ENCODE peak calls at places on chromosomes 13 and 19, in eight cellular contexts. I is AG09319; S is naive thymus-derived CD8-positive, alpha-beta T cell; X is B cell; O is stimulated activated CD8-positive, alpha-beta memory T cell treated with anti-CD3 and anti-CD28 coated beads, Interleukin-4, amount 100 ng/mL, for 4 hours; M is epithelial cell of esophagus; Q is EL; Y is A172. H is an unnamed sample.

GRCh38 chr13:45545686-45546409 is 69.7 kb downstream of the ERICH6B start:
- DNase-seq in I (no peak), S (no peak), X (no peak), O (no peak), M (no peak), Q (no peak), Y (no peak), H (no peak)

GRCh38 chr13:100297413-100297812 is 208.5 kb downstream of the PCCA start:
- DNase-seq in I (no peak), S (no peak), X (no peak), O (no peak), M (no peak), Q (no peak), Y (no peak), H (no peak)

GRCh38 chr13:21638319-21639282 is 32.3 kb upstream of the FGF9 start:
- DNase-seq in I (no peak), S (no peak), X (peak), O (no peak), M (peak), Q (peak), Y (peak), H (peak)

GRCh38 chr19:55692681-55693081 is 17.7 kb downstream of the EPN1 start:
- DNase-seq in I (no peak), S (no peak), X (no peak), O (no peak), M (no peak), Q (no peak), Y (no peak), H (no peak)

GRCh38 chr19:51131780-51132680 is 7.3 kb downstream of the SIGLEC9 start:
- DNase-seq in I (no peak), S (no peak), X (no peak), O (peak), M (no peak), Q (no peak), Y (no peak), H (no peak)

GRCh38 chr19:44749994-44750393 is 1.5 kb downstream of the BCL3 start:
- DNase-seq in I (no peak), S (no peak), X (peak), O (no peak), M (no peak), Q (no peak), Y (no peak), H (no peak)

GRCh38 chr13:22130254-22130653 is 459.4 kb downstream of the FGF9 start:
- DNase-seq in I (no peak), S (no peak), X (no peak), O (no peak), M (no peak), Q (no peak), Y (no peak), H (no peak)

GRCh38 chr19:53532362-53532761 is 5.6 kb upstream of the ZNF331 start:
- DNase-seq in I (no peak), S (no peak), X (no peak), O (no peak), M (no peak), Q (no peak), Y (no peak), H (no peak)

GRCh38 chr13:93364166-93364565 is 137.6 kb downstream of the GPC6 start:
- DNase-seq in I (no peak), S (no peak), X (no peak), O (no peak), M (peak), Q (peak), Y (peak), H (no peak)

GRCh38 chr19:37991176-37991835 is 84.3 kb downstream of the SIPA1L3 start:
- DNase-seq in I (no peak), S (no peak), X (no peak), O (no peak), M (no peak), Q (no peak), Y (no peak), H (no peak)

GRCh38 chr13:106114981-106115554 is 420.4 kb downstream of the EFNB2 start:
- DNase-seq in I (no peak), S (no peak), X (no peak), O (no peak), M (no peak), Q (peak), Y (no peak), H (no peak)

GRCh38 chr19:41323023-41323422 is 13.1 kb downstream of the CCDC97 start:
- DNase-seq in I (no peak), S (no peak), X (no peak), O (no peak), M (no peak), Q (peak), Y (peak), H (no peak)

GRCh38 chr13:76600086-76600485 is 286.1 kb downstream of the KCTD12 start:
- DNase-seq in I (no peak), S (no peak), X (no peak), O (no peak), M (no peak), Q (no peak), Y (no peak), H (no peak)

GRCh38 chr13:30619731-30620130 is 2.0 kb downstream of the USPL1 start:
- DNase-seq in I (no peak), S (no peak), X (no peak), O (no peak), M (no peak), Q (no peak), Y (no peak), H (no peak)

GRCh38 chr19:31378404-31378803 is 29.2 kb upstream of the TSHZ3 start:
- DNase-seq in I (peak), S (no peak), X (no peak), O (no peak), M (peak), Q (peak), Y (peak), H (no peak)

GRCh38 chr19:6357995-6358394 is 3.3 kb upstream of the CLPP start:
- DNase-seq in I (no peak), S (no peak), X (no peak), O (no peak), M (peak), Q (no peak), Y (no peak), H (no peak)

GRCh38 chr19:5128932-5129389 is 160.0 kb downstream of the KDM4B start:
- DNase-seq in I (no peak), S (no peak), X (peak), O (no peak), M (no peak), Q (no peak), Y (peak), H (no peak)

GRCh38 chr19:35342430-35342829 is 5.3 kb upstream of the FFAR1 start:
- DNase-seq in I (no peak), S (no peak), X (no peak), O (no peak), M (no peak), Q (no peak), Y (no peak), H (no peak)

GRCh38 chr13:46648166-46648607 is 95.2 kb downstream of the LRCH1 start:
- DNase-seq in I (no peak), S (no peak), X (peak), O (no peak), M (peak), Q (peak), Y (no peak), H (no peak)

GRCh38 chr19:4524808-4525562 is 6.7 kb upstream of the PLIN4 start:
- DNase-seq in I (no peak), S (peak), X (peak), O (no peak), M (peak), Q (peak), Y (peak), H (peak)

GRCh38 chr13:31008400-31009115 is 76.1 kb downstream of the TEX26 start:
- DNase-seq in I (no peak), S (no peak), X (no peak), O (no peak), M (peak), Q (peak), Y (peak), H (no peak)

GRCh38 chr13:102721800-102722231 is 27.0 kb upstream of the METTL21C start:
- DNase-seq in I (no peak), S (no peak), X (no peak), O (no peak), M (peak), Q (peak), Y (no peak), H (no peak)

GRCh38 chr13:99086869-99087129 is 108.9 kb upstream of the DOCK9 start:
- DNase-seq in I (no peak), S (peak), X (peak), O (no peak), M (no peak), Q (peak), Y (peak), H (no peak)

GRCh38 chr13:49098771-49099512 is 121.2 kb upstream of the MLNR start:
- DNase-seq in I (no peak), S (no peak), X (peak), O (no peak), M (peak), Q (peak), Y (peak), H (no peak)

GRCh38 chr13:113989585-113990300 is 15.9 kb upstream of the C13orf46 start:
- DNase-seq in I (no peak), S (no peak), X (no peak), O (no peak), M (no peak), Q (no peak), Y (no peak), H (no peak)